ENCODE peak calls at places on chromosomes 16 and 17, in seven cellular contexts. G is cardiac fibroblast, B is neural progenitor cell, Y is NB4, S is AG09309, J is esophagus squamous epithelium, W is AG10803. Q is an unnamed sample.

GRCh38 chr16:64459402-64459801 is 662.5 kb downstream of the CDH11 start:
- DNase-seq in S (no peak), J (no peak), G (no peak), W (no peak), Y (no peak), B (no peak), Q (no peak)

GRCh38 chr17:82229686-82230626 is 1.1 kb downstream of the SLC16A3 start:
- DNase-seq in Y (peak), W (no peak), G (no peak), J (no peak), S (no peak), B (peak), Q (no peak)

GRCh38 chr17:48240562-48241130 is 133.1 kb downstream of the SNX11 start:
- DNase-seq in B (no peak), S (no peak), Y (no peak), J (no peak), G (peak), W (peak), Q (no peak)

GRCh38 chr17:81251091-81251942 is 12.2 kb downstream of the NDUFAF8 start:
- DNase-seq in S (no peak), Y (no peak), B (no peak), J (no peak), G (no peak), W (no peak), Q (no peak)

GRCh38 chr16:85354623-85355514 is 242.6 kb upstream of the CIBAR2 start:
- DNase-seq in B (no peak), Y (no peak), J (no peak), S (peak), W (peak), G (peak), Q (no peak)

GRCh38 chr16:64121473-64121872 is 1000.4 kb downstream of the CDH11 start:
- DNase-seq in S (peak), W (peak), J (no peak), G (no peak), B (no peak), Y (no peak), Q (no peak)

GRCh38 chr17:74444406-74444805 is 12.5 kb downstream of the GPRC5C start:
- DNase-seq in G (peak), S (no peak), B (no peak), W (no peak), Y (no peak), J (no peak), Q (no peak)

GRCh38 chr17:63786961-63787711 is 13.2 kb downstream of the DDX42 start:
- DNase-seq in Y (no peak), S (no peak), J (no peak), W (no peak), B (no peak), G (no peak), Q (no peak)

GRCh38 chr17:173064-173911 is 8.2 kb downstream of the DOC2B start:
- DNase-seq in B (no peak), J (no peak), W (no peak), Y (no peak), G (no peak), S (no peak), Q (no peak)

GRCh38 chr17:61806081-61806828 is 57.1 kb downstream of the BRIP1 start:
- DNase-seq in Y (no peak), B (no peak), J (no peak), S (no peak), G (no peak), W (no peak), Q (no peak)
- TF ChIP-seq CTCF in Y (no peak), B (no peak), J (no peak), S (no peak), G (no peak), W (no peak), Q (no peak)

GRCh38 chr16:67151431-67152097 is 766 bp upstream of the B3GNT9 start:
- DNase-seq in Y (peak), B (peak), G (no peak), J (no peak), S (no peak), W (no peak), Q (no peak)
- TF ChIP-seq CTCF in Y (no peak), B (no peak), G (peak), J (no peak), S (peak), W (no peak), Q (no peak)

DNA sequence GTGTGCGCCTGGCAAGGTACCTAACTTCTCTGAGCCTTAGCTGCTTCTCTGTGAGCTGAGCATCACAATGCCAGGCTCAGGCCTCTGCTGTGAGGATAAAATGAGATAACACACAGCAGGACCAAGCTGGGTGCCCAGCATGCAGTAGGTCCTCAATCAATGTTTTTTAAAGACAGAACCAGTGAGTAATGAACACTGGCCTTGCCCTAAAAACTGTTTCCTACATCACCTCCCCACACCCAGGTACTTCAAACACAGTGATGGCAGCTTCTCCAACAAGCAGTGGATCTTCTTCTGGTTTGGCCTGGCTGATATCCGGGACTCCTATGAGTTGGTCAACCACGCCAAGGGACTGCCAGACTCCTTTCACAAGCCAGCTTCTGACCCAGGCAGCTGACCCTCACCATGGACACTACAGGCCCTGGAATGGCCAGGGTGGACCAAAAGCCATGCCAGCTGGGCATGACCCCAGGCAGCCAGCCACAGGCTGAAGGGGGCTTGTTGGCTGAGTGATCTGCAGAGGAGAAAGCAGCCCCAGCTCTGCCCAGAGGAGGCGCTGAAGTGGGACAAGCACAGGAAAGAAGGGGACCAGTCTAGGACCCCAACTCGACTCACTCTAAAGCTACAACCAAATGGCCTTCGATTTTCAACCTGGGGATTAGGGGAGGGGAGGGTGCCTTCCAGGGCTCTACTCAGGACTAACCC is 3.9 kb downstream of the NAGS start:
- DNase-seq in G (no peak), S (no peak), Y (no peak), J (no peak), B (no peak), W (no peak), Q (no peak)
- TF ChIP-seq CTCF in G (no peak), S (no peak), Y (no peak), J (no peak), B (no peak), W (no peak), Q (no peak)

DNA sequence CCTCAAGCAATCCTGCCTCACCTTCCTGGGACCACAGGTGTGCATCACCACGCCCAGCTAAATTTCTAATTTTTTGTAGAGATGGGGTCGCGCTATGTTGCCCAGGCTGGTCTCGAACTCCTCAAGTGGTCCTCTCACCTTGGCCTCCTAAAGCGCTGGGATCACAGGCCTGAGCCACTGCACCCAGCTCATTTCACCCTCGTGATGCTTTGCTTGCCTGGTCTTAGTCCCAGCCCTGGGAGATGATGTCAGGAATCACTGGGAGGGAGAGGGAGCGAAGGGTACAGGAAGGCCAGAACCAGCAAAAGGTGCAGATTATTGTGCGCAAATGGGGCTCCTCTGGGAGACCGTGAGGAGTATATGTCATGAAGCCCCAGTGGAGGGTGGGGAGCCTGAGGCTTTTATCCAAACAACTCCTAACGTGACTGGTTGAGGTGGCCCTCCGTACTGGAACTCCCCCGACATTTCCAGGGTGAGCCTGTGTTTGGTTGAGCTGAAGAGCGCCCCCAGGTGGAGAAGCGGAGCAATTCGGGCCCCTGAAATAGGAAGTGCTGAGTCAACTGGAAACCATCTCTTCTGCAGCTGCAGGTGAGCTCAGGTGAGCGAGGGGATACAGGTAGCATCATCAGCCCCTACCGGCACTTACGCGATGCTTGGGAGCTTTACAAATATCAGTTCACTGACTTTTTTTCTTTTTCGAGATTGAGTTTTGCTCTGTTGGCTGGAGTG is 41.2 kb upstream of the HAPSTR1 start:
- DNase-seq in W (no peak), Y (peak), S (no peak), J (no peak), B (peak), G (peak), Q (no peak)
- TF ChIP-seq CTCF in W (peak), Y (peak), S (peak), J (no peak), B (peak), G (peak), Q (peak)

GRCh38 chr16:58016841-58017446 is 8.6 kb upstream of the MMP15 start:
- DNase-seq in J (no peak), W (peak), S (no peak), G (no peak), B (no peak), Y (no peak), Q (no peak)

GRCh38 chr16:58020628-58021521 is 4.7 kb upstream of the MMP15 start:
- DNase-seq in S (no peak), Y (peak), B (peak), J (no peak), W (peak), G (peak), Q (no peak)

GRCh38 chr16:58021661-58022551 is 3.6 kb upstream of the MMP15 start:
- DNase-seq in W (peak), S (no peak), Y (no peak), J (no peak), G (peak), B (no peak), Q (no peak)

GRCh38 chr16:58019866-58020538 is 5.6 kb upstream of the MMP15 start:
- DNase-seq in B (no peak), S (no peak), G (no peak), J (no peak), W (no peak), Y (no peak), Q (no peak)

DNA sequence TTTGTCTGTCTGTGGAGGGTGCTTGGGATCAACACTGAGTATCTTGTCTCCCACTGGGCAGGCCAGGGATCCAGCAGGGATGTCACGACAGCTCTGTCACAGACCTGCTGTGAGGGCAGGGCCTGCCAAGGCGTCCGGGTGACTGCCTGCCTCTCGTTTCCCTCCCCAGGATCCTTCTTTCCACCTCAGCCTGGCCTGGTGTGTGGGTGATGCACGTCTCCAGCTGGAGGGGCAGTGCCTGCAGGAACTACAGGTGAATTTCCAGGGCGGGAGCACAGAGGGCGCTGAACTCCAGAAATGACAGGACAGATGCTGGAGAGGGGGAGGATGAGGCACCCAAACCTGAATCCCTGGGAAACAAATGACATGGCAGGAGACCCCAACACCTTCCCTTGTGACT is 6.8 kb upstream of the MMP15 start:
- DNase-seq in W (no peak), Y (no peak), S (no peak), G (no peak), B (peak), J (no peak), Q (no peak)
- TF ChIP-seq CTCF in W (no peak), Y (no peak), S (no peak), G (no peak), B (peak), J (no peak), Q (no peak)

GRCh38 chr16:81444448-81445121 is at the start of gene CMIP:
- DNase-seq in J (peak), Y (peak), G (peak), S (no peak), B (peak), W (peak), Q (peak)

GRCh38 chr16:81445926-81446317 is 1.3 kb downstream of the CMIP start:
- DNase-seq in W (no peak), S (no peak), Y (no peak), G (no peak), B (peak), J (no peak), Q (no peak)

GRCh38 chr16:81443688-81444447 is 740 bp upstream of the CMIP start:
- DNase-seq in G (no peak), S (no peak), W (no peak), Y (no peak), J (no peak), B (no peak), Q (no peak)

GRCh38 chr16:81446318-81447275 is 2.0 kb downstream of the CMIP start:
- DNase-seq in Y (peak), J (no peak), W (peak), G (no peak), S (no peak), B (no peak), Q (no peak)

DNA sequence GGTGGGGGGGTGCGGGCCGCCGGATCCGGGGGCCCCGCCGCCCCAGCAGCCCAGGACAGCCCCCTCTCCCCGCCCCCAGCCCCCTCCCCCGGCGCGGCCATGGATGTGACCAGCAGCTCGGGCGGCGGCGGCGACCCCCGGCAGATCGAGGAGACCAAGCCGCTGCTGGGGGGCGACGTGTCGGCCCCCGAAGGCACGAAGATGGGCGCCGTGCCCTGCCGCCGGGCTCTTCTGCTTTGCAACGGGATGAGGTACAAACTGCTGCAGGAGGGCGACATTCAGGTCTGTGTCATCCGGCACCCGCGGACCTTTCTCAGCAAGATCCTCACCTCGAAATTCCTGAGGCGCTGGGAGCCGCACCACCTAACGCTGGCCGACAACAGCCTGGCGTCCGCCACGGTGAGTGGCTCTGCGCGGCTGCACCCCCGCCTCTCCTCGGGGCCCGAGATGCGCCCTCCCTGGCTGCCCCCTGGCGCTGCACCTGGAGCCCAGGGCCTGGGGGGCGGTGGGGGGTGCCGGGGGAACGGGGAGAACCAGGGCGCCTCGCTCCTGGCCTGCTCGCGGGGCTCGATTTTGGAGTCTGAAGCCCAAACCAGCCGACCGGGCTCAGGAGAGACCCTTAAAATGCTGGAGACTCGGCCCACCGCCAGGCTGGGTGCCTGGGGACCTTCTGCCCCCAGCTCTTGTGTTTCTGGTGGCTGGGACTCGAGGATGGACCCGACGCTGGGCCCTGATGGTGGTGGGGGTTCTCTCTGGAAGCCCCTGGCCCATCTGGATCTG is 725 bp downstream of the CMIP start:
- DNase-seq in J (no peak), W (peak), B (peak), S (no peak), Y (peak), G (no peak), Q (no peak)
- TF ChIP-seq CTCF in J (no peak), W (peak), B (peak), S (peak), Y (peak), G (peak), Q (no peak)

DNA sequence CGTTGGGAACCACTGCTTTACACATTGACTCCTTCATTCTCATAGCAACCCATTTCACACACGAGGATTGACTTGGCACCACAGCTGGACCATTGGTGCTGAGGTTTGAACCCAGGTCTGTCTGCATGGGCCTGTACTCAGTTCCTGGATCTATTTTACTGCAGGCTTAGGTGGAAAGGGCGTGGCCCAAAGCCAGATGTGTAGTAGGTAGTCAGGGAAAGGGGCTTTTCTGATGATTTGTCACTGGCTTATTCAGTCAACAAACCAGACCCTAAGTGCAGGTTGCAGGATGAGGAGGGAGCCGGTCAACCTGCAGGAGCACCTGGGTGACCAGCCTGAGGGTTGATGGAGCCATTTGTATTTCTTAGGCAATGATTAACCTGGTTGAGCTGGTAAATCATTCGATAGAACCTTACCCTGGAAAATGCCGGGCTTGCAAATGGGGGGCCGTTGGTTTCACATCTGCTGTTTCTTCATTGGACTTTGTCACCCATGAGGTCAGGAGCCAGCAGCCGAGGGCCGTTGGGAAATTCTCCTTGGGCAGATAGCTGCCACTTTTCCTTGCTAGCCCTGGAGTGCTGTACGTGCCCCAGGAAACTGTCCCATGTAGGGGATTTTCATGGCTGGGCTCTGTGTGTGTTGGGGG is 104.4 kb downstream of the CMIP start:
- DNase-seq in J (no peak), B (no peak), G (no peak), W (no peak), S (no peak), Y (peak), Q (no peak)
- TF ChIP-seq CTCF in J (no peak), B (no peak), G (no peak), W (no peak), S (no peak), Y (no peak), Q (no peak)

GRCh38 chr17:33949100-33949499 is 306.0 kb upstream of the CCL2 start:
- DNase-seq in J (no peak), G (no peak), S (no peak), W (peak), Y (peak), B (peak), Q (no peak)
- TF ChIP-seq CTCF in J (no peak), G (no peak), S (no peak), W (peak), Y (peak), B (peak), Q (no peak)

GRCh38 chr17:46193246-46193625 is at the start of gene KANSL1:
- DNase-seq in B (peak), G (peak), W (peak), Y (peak), J (peak), S (peak), Q (peak)

GRCh38 chr17:46194393-46195216 is 1.4 kb upstream of the KANSL1 start:
- DNase-seq in W (peak), B (peak), G (peak), Y (peak), S (no peak), J (no peak), Q (no peak)

GRCh38 chr17:46195939-46196338 is 2.7 kb upstream of the KANSL1 start:
- DNase-seq in W (no peak), S (no peak), G (no peak), B (no peak), J (no peak), Y (no peak), Q (no peak)

GRCh38 chr17:46193626-46194392 is 580 bp upstream of the KANSL1 start:
- DNase-seq in G (peak), Y (peak), S (peak), W (peak), J (peak), B (peak), Q (peak)

DNA sequence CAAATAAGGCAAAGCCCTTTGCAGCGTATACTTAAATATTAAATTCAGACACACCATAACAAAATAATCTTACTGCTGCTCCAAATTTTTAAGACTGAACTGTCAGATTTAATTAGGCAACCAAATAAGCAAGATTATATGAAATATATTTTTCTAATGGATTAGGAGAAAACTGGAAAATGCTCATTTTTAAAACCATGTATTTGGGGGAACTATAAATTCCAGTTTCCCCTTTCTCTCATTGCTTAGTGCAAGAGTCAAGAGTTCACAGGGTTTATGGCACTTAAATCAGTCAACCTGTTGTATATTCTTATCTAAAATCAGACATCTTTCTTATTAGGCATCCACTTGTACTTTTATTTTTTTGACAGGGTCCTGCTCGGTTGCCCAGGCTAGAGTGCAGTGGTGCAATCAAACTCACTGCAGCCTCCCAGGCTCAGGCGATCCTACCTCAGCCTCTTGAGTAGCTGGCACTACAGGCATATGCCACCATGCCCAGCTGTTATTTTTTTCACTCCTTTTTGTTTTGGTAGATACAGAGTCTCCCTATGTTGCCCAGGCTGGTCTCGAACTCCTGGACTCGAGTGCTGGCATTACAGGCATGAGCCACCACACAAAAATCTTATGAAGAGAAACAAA is 2.1 kb upstream of the KANSL1 start:
- DNase-seq in B (no peak), W (no peak), S (no peak), Y (peak), J (no peak), G (no peak), Q (no peak)
- TF ChIP-seq CTCF in B (no peak), W (no peak), S (no peak), Y (no peak), J (no peak), G (no peak), Q (no peak)

GRCh38 chr17:18184143-18185007 is 747 bp downstream of the ALKBH5 start:
- DNase-seq in Y (peak), J (no peak), S (no peak), B (peak), W (peak), G (peak), Q (no peak)

GRCh38 chr17:18185391-18185790 is 1.8 kb downstream of the ALKBH5 start:
- DNase-seq in Y (peak), B (peak), J (no peak), S (no peak), W (peak), G (peak), Q (no peak)

GRCh38 chr17:18182190-18182977 is 1.2 kb upstream of the ALKBH5 start:
- DNase-seq in Y (peak), S (no peak), W (no peak), J (no peak), B (peak), G (peak), Q (no peak)

GRCh38 chr17:18182978-18183333 is 672 bp upstream of the ALKBH5 start:
- DNase-seq in S (peak), Y (peak), G (peak), J (peak), B (no peak), W (peak), Q (peak)

GRCh38 chr17:18183334-18184142 is at the start of gene ALKBH5:
- DNase-seq in G (peak), W (peak), J (peak), Y (peak), S (peak), B (peak), Q (peak)
- TF ChIP-seq CTCF in G (peak), W (peak), J (peak), Y (peak), S (peak), B (peak), Q (peak)